ENCODE peak calls at places on chromosomes 5 and 9, in eight cellular contexts. E, R, D, P, J, K, O and L are unnamed samples.

GRCh38 chr5:43773032-43773830 is 170.3 kb downstream of the NNT start:
- DNase-seq in R (no peak), J (no peak), E (peak), O (no peak), K (peak), P (no peak), D (peak), L (peak)

GRCh38 chr5:370959-371810 is 49.7 kb downstream of the AHRR start:
- DNase-seq in R (peak), J (no peak), K (no peak), P (peak), E (no peak), D (no peak), O (no peak), L (no peak)

GRCh38 chr5:174352681-174353080 is 307.2 kb downstream of the NSG2 start:
- DNase-seq in P (no peak), E (no peak), J (no peak), D (no peak), R (no peak), K (no peak), O (no peak), L (no peak)

GRCh38 chr9:127700594-127701255 is 6.1 kb upstream of the CFAP157 start:
- DNase-seq in J (no peak), O (no peak), P (no peak), K (no peak), D (no peak), R (no peak), E (no peak), L (no peak)

GRCh38 chr9:117413346-117414219 is 1.3 kb downstream of the ASTN2 start:
- DNase-seq in R (peak), E (no peak), J (peak), D (no peak), K (no peak), O (no peak), P (no peak), L (peak)

GRCh38 chr9:20592673-20593072 is 29.6 kb downstream of the MLLT3 start:
- DNase-seq in P (no peak), E (no peak), J (no peak), D (peak), R (no peak), O (no peak), K (no peak), L (no peak)

GRCh38 chr5:61330341-61330878 is 1.6 kb upstream of the ZSWIM6 start:
- DNase-seq in R (no peak), P (peak), E (no peak), D (peak), J (peak), K (peak), O (no peak), L (peak)

GRCh38 chr5:77636423-77637169 is 1.9 kb downstream of the OTP start:
- DNase-seq in O (no peak), J (no peak), D (no peak), K (no peak), P (no peak), R (peak), E (no peak), L (no peak)

GRCh38 chr5:101942321-101942882 is 353.7 kb downstream of the SLCO4C1 start:
- DNase-seq in O (no peak), E (no peak), R (peak), K (peak), P (no peak), D (no peak), J (no peak), L (peak)

GRCh38 chr5:1172670-1173404 is 28.6 kb upstream of the SLC6A19 start:
- DNase-seq in O (no peak), D (no peak), E (no peak), P (no peak), J (no peak), R (no peak), K (peak), L (peak)

GRCh38 chr9:14209399-14209990 is 104.4 kb downstream of the NFIB start:
- DNase-seq in P (no peak), R (no peak), O (no peak), K (no peak), D (no peak), E (no peak), J (no peak), L (peak)

GRCh38 chr5:158115468-158115867 is 256.5 kb upstream of the CLINT1 start:
- DNase-seq in J (no peak), P (no peak), E (no peak), O (no peak), K (no peak), D (no peak), R (no peak), L (no peak)

GRCh38 chr5:34866989-34867471 is 28.1 kb downstream of the TTC23L start:
- DNase-seq in D (no peak), R (no peak), O (no peak), P (no peak), K (no peak), E (no peak), J (no peak), L (no peak)

GRCh38 chr5:179610903-179611265 is 12.6 kb downstream of the HNRNPH1 start:
- DNase-seq in O (no peak), R (peak), D (no peak), K (no peak), P (no peak), E (no peak), J (no peak), L (no peak)

GRCh38 chr5:14745753-14746152 is 81.2 kb downstream of the OTULIN start:
- DNase-seq in K (no peak), D (no peak), J (peak), R (no peak), O (peak), P (no peak), E (no peak), L (no peak)

GRCh38 chr9:121633144-121633714 is 18.2 kb upstream of the DAB2IP start:
- DNase-seq in J (no peak), E (no peak), O (no peak), R (no peak), K (no peak), P (no peak), D (no peak), L (no peak)

GRCh38 chr5:132662004-132662401 is 4.0 kb downstream of the IL13 start:
- DNase-seq in E (no peak), K (no peak), O (no peak), P (no peak), J (no peak), D (no peak), R (no peak), L (no peak)

GRCh38 chr5:149150457-149150856 is 9.2 kb downstream of the ABLIM3 start:
- DNase-seq in E (no peak), O (no peak), D (peak), P (no peak), K (no peak), R (no peak), J (no peak), L (no peak)

GRCh38 chr5:137179203-137179602 is 319.9 kb downstream of the SPOCK1 start:
- DNase-seq in D (no peak), O (no peak), J (no peak), E (no peak), K (no peak), P (no peak), R (no peak), L (no peak)

GRCh38 chr9:129773262-129774048 is 20.6 kb upstream of the PTGES start:
- DNase-seq in R (no peak), P (no peak), O (no peak), J (no peak), K (no peak), E (no peak), D (peak), L (no peak)

GRCh38 chr9:16687678-16688369 is 182.6 kb downstream of the BNC2 start:
- DNase-seq in P (no peak), R (no peak), J (no peak), D (peak), O (no peak), E (no peak), K (no peak), L (no peak)

DNA sequence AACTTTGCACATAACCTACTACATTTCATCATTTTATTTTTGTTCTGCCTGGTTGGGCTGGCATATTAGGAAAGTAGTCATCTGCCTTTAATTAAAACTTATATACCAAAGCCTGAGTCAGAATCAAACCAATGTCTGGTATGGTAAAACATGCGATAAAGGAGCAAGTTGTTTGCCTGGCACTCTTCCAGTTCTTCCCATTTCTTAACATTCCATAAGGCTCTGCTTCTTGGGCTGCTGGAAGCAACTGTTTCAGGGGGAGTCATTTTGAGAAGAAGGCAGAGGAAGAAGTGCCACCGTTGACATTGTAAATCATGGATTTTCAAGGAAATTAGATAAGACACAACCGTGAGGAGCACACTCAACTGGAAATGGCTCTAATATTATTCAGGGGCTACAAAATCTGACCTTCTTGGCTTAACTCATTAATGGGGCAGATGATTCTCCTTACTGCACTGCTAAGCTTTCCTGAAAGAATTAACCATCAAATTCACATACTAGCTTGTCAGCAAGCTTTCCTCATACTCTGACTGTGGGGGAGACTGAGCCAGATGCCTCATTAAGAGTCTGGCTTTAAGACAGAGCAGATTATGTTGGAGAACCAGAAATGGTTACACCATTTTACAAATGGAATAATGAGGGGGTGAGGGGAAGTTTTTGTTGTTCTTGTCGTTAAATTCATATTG is 391.0 kb downstream of the TMEM232 start:
- DNase-seq in D (peak), O (no peak), R (no peak), K (no peak), E (peak), P (no peak), J (no peak), L (peak)
- TF ChIP-seq CTCF in D (no peak), O (no peak), R (no peak), K (no peak), E (no peak), P (no peak), J (no peak), L (no peak)

GRCh38 chr5:134374234-134374633 is 2.9 kb downstream of the UBE2B start:
- DNase-seq in K (no peak), D (no peak), R (no peak), J (no peak), O (no peak), E (no peak), P (no peak), L (no peak)
- TF ChIP-seq CTCF in K (peak), D (peak), R (no peak), J (no peak), O (no peak), E (no peak), P (no peak), L (no peak)

GRCh38 chr9:88993327-88993726 is 2.1 kb downstream of the S1PR3 start:
- DNase-seq in P (no peak), E (no peak), J (no peak), K (no peak), R (no peak), D (peak), O (no peak), L (no peak)

GRCh38 chr9:88992556-88992955 is 1.3 kb downstream of the S1PR3 start:
- DNase-seq in D (no peak), O (no peak), J (no peak), P (no peak), K (no peak), E (no peak), R (no peak), L (no peak)

GRCh38 chr9:88990721-88991065 is 575 bp upstream of the S1PR3 start:
- DNase-seq in D (no peak), R (peak), K (no peak), O (no peak), J (no peak), P (no peak), E (no peak), L (no peak)

GRCh38 chr9:88989961-88990570 is 1.2 kb upstream of the S1PR3 start:
- DNase-seq in E (no peak), P (no peak), R (peak), K (no peak), O (no peak), J (no peak), D (no peak), L (no peak)

GRCh38 chr9:88991066-88992030 is at the start of gene S1PR3:
- DNase-seq in D (no peak), K (no peak), O (no peak), P (peak), J (peak), R (peak), E (no peak), L (peak)
- TF ChIP-seq CTCF in D (no peak), K (no peak), O (no peak), P (peak), J (peak), R (no peak), E (peak), L (no peak)

GRCh38 chr5:37838933-37839341 is 904 bp downstream of the GDNF start:
- DNase-seq in O (no peak), K (no peak), P (no peak), R (peak), D (no peak), E (no peak), J (no peak), L (peak)

GRCh38 chr5:37839441-37840035 is 303 bp downstream of the GDNF start:
- DNase-seq in J (peak), D (peak), K (no peak), E (no peak), O (no peak), R (peak), P (peak), L (peak)

GRCh38 chr5:37836173-37837100 is 3.4 kb downstream of the GDNF start:
- DNase-seq in D (peak), O (no peak), K (no peak), J (peak), P (no peak), E (no peak), R (peak), L (no peak)

GRCh38 chr5:37837101-37838032 is 2.5 kb downstream of the GDNF start:
- DNase-seq in R (peak), K (no peak), E (no peak), O (no peak), P (peak), J (peak), D (peak), L (peak)

DNA sequence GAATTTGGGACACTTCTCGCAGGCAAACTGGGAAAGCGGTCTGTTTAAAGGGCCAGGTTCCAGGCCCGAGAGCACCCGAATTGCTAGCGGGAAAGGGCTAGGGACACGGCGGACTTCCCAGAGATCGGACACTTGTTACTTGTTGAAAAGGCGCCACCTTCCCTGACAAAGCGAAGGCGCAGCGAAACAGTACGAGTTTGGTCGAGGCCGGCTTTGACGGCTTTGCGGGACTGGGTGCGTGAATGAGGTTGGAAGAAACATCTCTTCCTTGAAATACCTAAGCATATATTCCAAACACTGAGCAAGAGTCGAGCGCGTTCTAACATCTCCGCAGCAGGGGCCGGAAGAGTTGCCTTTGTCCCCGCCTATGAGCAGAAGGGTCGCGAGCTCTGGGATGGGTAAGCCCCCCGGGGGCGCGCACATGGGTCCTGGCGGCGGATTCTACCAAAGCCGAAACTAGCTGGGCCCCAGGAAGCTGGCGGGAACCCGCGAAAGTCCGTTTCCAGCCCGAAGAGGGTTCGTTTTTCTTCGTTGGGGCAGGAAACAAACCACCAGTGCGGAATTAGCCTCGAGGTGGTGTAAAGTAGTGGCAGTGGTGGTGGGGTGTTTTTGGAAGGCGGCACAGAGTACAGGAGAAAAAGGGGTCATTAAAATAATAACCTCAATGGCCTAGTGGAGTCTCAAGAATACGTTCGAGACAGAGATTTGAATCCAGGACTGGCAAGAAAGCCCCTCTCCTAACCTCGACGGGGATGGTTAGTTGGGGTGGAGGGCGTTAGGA is 1.5 kb downstream of the GDNF start:
- DNase-seq in P (no peak), R (peak), O (no peak), D (peak), E (no peak), J (peak), K (no peak), L (peak)
- TF ChIP-seq CTCF in P (peak), R (no peak), O (no peak), D (peak), E (peak), J (peak), K (no peak), L (peak)

DNA sequence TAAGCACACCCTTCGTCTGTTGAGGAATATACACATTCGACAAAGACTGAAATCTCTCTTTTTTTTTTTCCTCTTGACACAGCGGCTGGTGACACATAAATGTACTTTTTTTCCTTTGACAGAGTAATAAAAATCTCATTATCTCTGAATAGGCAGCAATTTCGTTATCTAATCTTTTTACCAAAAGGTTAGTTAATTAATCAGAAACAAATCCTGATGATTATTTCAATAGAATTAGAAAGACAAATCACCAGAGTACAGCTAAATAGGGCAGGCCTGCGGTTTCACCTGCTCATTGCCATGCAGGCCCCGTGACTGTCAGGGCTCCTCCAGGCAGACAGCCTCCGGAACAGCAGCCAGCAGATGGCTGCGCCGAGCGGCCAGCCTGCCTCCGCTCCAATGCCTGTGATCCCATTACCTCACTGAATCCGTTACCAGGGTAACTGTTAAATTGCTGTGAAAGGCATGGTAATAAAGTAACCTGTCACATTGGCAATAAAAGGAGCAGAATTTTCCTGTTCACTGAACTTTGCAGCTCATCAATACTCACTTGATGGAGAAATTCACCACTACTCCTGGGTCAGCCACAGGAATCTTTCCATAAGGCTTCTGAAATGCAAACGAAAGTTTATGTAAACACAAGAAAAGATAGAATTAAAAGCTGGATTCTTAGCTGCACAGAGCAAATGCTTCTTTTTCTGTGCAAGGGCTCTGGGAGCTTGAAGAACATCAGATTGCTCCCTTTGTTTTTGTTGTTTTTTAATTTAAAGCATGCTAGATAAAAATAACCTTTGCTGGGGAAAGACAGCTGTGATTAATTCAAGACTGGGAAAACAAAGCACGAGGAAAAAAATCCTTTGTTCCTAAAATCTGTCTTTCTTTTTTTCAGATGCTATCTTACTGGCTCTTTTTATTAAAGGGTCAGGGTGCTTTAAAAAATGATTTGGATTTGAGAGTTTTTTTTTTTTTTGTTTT is 666.4 kb upstream of the ZNF608 start:
- DNase-seq in J (peak), R (peak), O (no peak), K (no peak), D (peak), P (peak), E (no peak), L (peak)
- TF ChIP-seq CTCF in J (no peak), R (no peak), O (no peak), K (no peak), D (peak), P (peak), E (peak), L (peak)

GRCh38 chr5:161498531-161498930 is 48.0 kb downstream of the GABRB2 start:
- DNase-seq in K (no peak), P (no peak), E (no peak), R (no peak), J (no peak), O (no peak), D (no peak), L (no peak)
- TF ChIP-seq CTCF in K (no peak), P (no peak), E (no peak), R (no peak), J (no peak), O (no peak), D (no peak), L (no peak)

GRCh38 chr9:7259544-7260241 is 501.9 kb downstream of the KDM4C start:
- DNase-seq in P (no peak), D (no peak), O (no peak), J (no peak), R (no peak), E (no peak), K (no peak), L (no peak)
- TF ChIP-seq CTCF in P (peak), D (no peak), O (no peak), J (no peak), R (no peak), E (no peak), K (no peak), L (peak)

GRCh38 chr5:32038537-32038936 is 135.6 kb downstream of the GOLPH3 start:
- DNase-seq in R (no peak), P (no peak), O (no peak), D (no peak), E (no peak), J (no peak), K (no peak), L (no peak)
- TF ChIP-seq CTCF in R (no peak), P (no peak), O (no peak), D (no peak), E (peak), J (no peak), K (no peak), L (peak)